ENCODE peak calls at places on chromosomes 13 and 19, in ten cellular contexts. O is GM13976; W is coronary artery; P is fibroblast of villous mesenchyme; V is foreskin fibroblast; J is heart right ventricle; C is endothelial cell; H is dorsolateral prefrontal cortex; K is CD8-positive, alpha-beta T cell; E is astrocyte of the cerebellum. M is an unnamed sample.

GRCh38 chr19:46915386-46915785 is 54.6 kb downstream of the ARHGAP35 start:
- DNase-seq in E (no peak), K (no peak), J (no peak), P (no peak), H (no peak), W (no peak), V (no peak), C (no peak), O (no peak), M (no peak)

GRCh38 chr19:4730740-4731171 is 7.1 kb upstream of the DPP9 start:
- DNase-seq in H (no peak), E (no peak), K (peak; percentile 65), W (no peak), C (peak; percentile 59), P (no peak), O (peak; percentile 70), J (no peak), V (peak; percentile 28), M (no peak)

GRCh38 chr13:44842158-44842557 is 147.1 kb downstream of the NUFIP1 start:
- DNase-seq in J (no peak), E (no peak), P (peak; percentile 77), V (peak; percentile 69), W (no peak), H (no peak), K (no peak), O (no peak), C (no peak), M (no peak)

GRCh38 chr19:58482372-58482771 is 6.2 kb downstream of the ZNF446 start:
- DNase-seq in C (no peak), H (no peak), J (no peak), K (no peak), E (no peak), W (no peak), O (no peak), P (no peak), V (no peak), M (no peak)

GRCh38 chr13:45393941-45394570 is 24.1 kb downstream of the SLC25A30 start:
- DNase-seq in J (peak; percentile 29), P (peak; percentile 57), H (no peak), E (peak; percentile 52), O (peak; percentile 64), C (peak; percentile 41), W (peak; percentile 36), K (peak; percentile 31), V (peak; percentile 79), M (no peak)

GRCh38 chr19:45730389-45731288 is at the start of gene FBXO46:
- DNase-seq in P (peak; percentile 99), O (peak; percentile 98), K (peak; percentile 90), C (peak; percentile 93), W (peak; percentile 98), H (peak; percentile 93), J (peak; percentile 99), V (peak; percentile 99), E (peak; percentile 91), M (peak; percentile 96)

GRCh38 chr19:10189631-10190425 is 4.9 kb downstream of the DNMT1 start:
- DNase-seq in C (no peak), K (no peak), E (no peak), V (peak; percentile 48), P (peak; percentile 33), W (no peak), H (no peak), J (no peak), O (no peak), M (no peak)

GRCh38 chr13:80341098-80341701 is at the start of gene SPRY2:
- DNase-seq in K (peak; percentile 15), C (peak; percentile 90), E (peak; percentile 86), H (peak; percentile 85), O (peak; percentile 74), J (peak; percentile 94), P (peak; percentile 98), W (peak; percentile 97), V (peak; percentile 100), M (peak; percentile 95)

GRCh38 chr19:45322311-45322710 is 364 bp downstream of the CKM start:
- DNase-seq in H (no peak), J (no peak), K (no peak), V (no peak), C (no peak), O (no peak), W (no peak), P (no peak), E (no peak), M (peak; percentile 39)

GRCh38 chr19:32230441-32230840 is 115.0 kb upstream of the ZNF507 start:
- DNase-seq in O (no peak), K (no peak), C (no peak), J (no peak), E (no peak), H (no peak), V (no peak), W (no peak), P (no peak), M (no peak)

GRCh38 chr13:97145057-97145456 is 77.1 kb upstream of the MBNL2 start:
- DNase-seq in E (no peak), K (no peak), O (no peak), P (no peak), J (no peak), V (no peak), W (no peak), C (no peak), H (no peak), M (no peak)

DNA sequence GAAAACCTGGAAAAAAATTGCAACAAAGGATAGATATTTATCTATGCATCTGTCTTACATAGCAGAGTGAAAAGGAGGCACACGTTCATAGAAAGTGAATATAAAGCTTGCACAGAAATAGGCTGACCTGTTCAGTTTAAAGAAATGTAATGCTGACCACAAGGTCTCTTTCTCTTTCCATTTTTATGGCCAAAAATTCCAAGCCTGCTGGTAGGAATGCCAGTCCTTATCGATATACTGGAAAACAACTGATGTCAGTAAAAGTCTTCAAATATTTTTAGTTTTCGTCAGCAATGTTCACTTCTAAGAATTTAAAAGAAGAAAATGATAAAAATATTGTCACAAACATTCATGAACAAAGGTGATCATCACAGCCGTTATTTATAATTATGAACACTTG is 59.0 kb upstream of the MCF2L start:
- DNase-seq in P (no peak), V (no peak), O (no peak), J (no peak), W (no peak), C (no peak), H (no peak), K (no peak), E (no peak), M (no peak)
- TF ChIP-seq CTCF in P (no peak), V (no peak), O (no peak), J (no peak), W (no peak), C (no peak), H (no peak), K (no peak), E (no peak), M (no peak)

GRCh38 chr13:105139048-105139379 is 1396.4 kb downstream of the EFNB2 start:
- DNase-seq in O (peak; percentile 18), V (no peak), P (no peak), E (no peak), W (no peak), H (no peak), K (no peak), C (no peak), J (no peak), M (no peak)

GRCh38 chr13:105135852-105136251 is 1399.6 kb downstream of the EFNB2 start:
- DNase-seq in E (no peak), C (no peak), K (no peak), H (no peak), P (no peak), V (no peak), O (no peak), J (no peak), W (no peak), M (no peak)

GRCh38 chr13:105142556-105142955 is 1392.9 kb downstream of the EFNB2 start:
- DNase-seq in C (no peak), V (no peak), K (no peak), O (no peak), W (no peak), P (no peak), J (no peak), E (no peak), H (no peak), M (no peak)

GRCh38 chr13:105144020-105144419 is 1391.4 kb downstream of the EFNB2 start:
- DNase-seq in E (no peak), P (no peak), C (no peak), K (no peak), J (no peak), O (no peak), H (no peak), W (no peak), V (no peak), M (no peak)

GRCh38 chr13:105139380-105140285 is 1395.8 kb downstream of the EFNB2 start:
- DNase-seq in C (no peak), K (peak; percentile 53), H (no peak), O (peak; percentile 61), V (no peak), P (peak; percentile 8), J (peak; percentile 19), W (no peak), E (no peak), M (peak; percentile 37)
- TF ChIP-seq CTCF in C (no peak), K (no peak), H (no peak), O (peak; percentile 30), V (no peak), P (peak; percentile 28), J (no peak), W (peak; percentile 17), E (no peak), M (no peak)

GRCh38 chr13:72342364-72342763 is 385.1 kb downstream of the MZT1 start:
- DNase-seq in K (no peak), H (no peak), E (no peak), O (no peak), W (no peak), C (no peak), P (no peak), V (no peak), J (no peak), M (no peak)

GRCh38 chr13:72346716-72347115 is 380.7 kb downstream of the MZT1 start:
- DNase-seq in J (no peak), H (no peak), O (no peak), P (no peak), V (no peak), C (no peak), E (no peak), W (no peak), K (no peak), M (no peak)

DNA sequence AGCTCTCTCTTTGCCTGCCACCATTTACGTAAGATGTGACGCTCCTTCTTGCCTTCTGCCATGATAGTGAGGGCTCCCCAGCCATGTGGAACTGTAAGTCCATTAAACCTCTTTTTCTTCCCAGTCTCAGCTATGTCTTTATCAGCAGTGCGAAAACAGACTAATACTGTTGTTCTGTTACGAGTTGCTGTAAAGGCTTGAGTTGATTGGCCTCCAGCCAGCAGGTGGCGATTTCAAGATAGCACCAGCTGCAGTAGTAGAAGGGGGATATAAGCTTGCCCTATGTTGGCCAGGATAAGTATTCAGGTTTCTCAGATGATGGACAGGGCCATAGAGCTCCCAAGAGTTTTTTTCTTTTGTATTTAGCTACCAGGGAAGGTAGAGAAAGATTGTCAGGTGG is 385.5 kb downstream of the MZT1 start:
- DNase-seq in K (no peak), E (no peak), P (no peak), O (no peak), V (no peak), W (no peak), H (no peak), C (no peak), J (no peak), M (no peak)
- TF ChIP-seq CTCF in K (no peak), E (no peak), P (no peak), O (no peak), V (no peak), W (no peak), H (no peak), C (no peak), J (no peak), M (no peak)

GRCh38 chr13:47592256-47592655 is 408.8 kb downstream of the SUCLA2 start:
- DNase-seq in O (no peak), H (no peak), K (no peak), C (no peak), V (no peak), W (no peak), E (no peak), J (no peak), P (no peak), M (no peak)

GRCh38 chr13:47588676-47589075 is 412.4 kb downstream of the SUCLA2 start:
- DNase-seq in E (no peak), J (no peak), W (no peak), P (no peak), K (no peak), H (no peak), O (no peak), V (peak; percentile 1), C (no peak), M (no peak)
- TF ChIP-seq CTCF in E (no peak), J (no peak), W (no peak), P (no peak), K (no peak), H (no peak), O (no peak), V (no peak), C (peak; percentile 55), M (peak; percentile 10)